ENCODE peak calls at places on chromosome 10, in eight cellular contexts. T is IMR-90, F is mesendoderm, C is mesenchymal stem cell, D is GM23248, O is mammary epithelial cell, P is neuronal stem cell, W is HCT116. K is an unnamed sample. For H3K4me1 and H3K36me3, the result is how much of the 10 kb centered on the place peaks cover.

GRCh38 chr10:9052767-9053166 is 998.3 kb downstream of the GATA3 start:
- DNase-seq in T (no peak), F (no peak), C (no peak), D (no peak), O (peak), P (no peak), W (no peak), K (no peak)

GRCh38 chr10:123451607-123452245 is 214.4 kb upstream of the GPR26 start:
- DNase-seq in T (no peak), F (no peak), C (no peak), D (no peak), O (no peak), P (no peak), W (no peak), K (no peak)

GRCh38 chr10:60426425-60426824 is 36.8 kb upstream of the ANK3 start:
- DNase-seq in T (peak), F (no peak), C (peak), D (peak), O (peak), P (no peak), W (no peak), K (no peak)

GRCh38 chr10:34538291-34538829 is 276.7 kb downstream of the PARD3 start:
- DNase-seq in T (no peak), F (peak), C (peak), D (peak), O (peak), P (no peak), W (no peak), K (no peak)

GRCh38 chr10:56874950-56875349 is 513.9 kb upstream of the ZWINT start:
- DNase-seq in T (no peak), F (no peak), C (no peak), D (no peak), O (no peak), P (no peak), W (no peak), K (no peak)

GRCh38 chr10:32065871-32066270 is 9.6 kb upstream of the KIF5B start:
- DNase-seq in T (peak), F (no peak), C (no peak), D (peak), O (peak), P (no peak), W (no peak), K (no peak)

GRCh38 chr10:48476279-48476982 is 128.4 kb downstream of the ARHGAP22 start:
- DNase-seq in T (no peak), F (peak), C (no peak), D (no peak), O (no peak), P (no peak), W (no peak), K (no peak)

GRCh38 chr10:75857269-75857846 is 425.9 kb downstream of the LRMDA start:
- DNase-seq in T (no peak), F (no peak), C (no peak), D (no peak), O (no peak), P (no peak), W (no peak), K (peak)

GRCh38 chr10:122441961-122442360 is 12.5 kb upstream of the ARMS2 start:
- DNase-seq in T (peak), F (no peak), C (peak), D (peak), O (peak), P (no peak), W (no peak), K (no peak)

GRCh38 chr10:104123397-104123796 is 1.4 kb downstream of the SFR1 start:
- DNase-seq in T (peak), F (peak), C (peak), D (peak), O (peak), P (no peak), W (no peak), K (no peak)

GRCh38 chr10:112217413-112218390 is 34.1 kb upstream of the GPAM start:
- DNase-seq in T (peak), F (no peak), C (no peak), D (no peak), O (no peak), P (no peak), W (no peak), K (no peak)

GRCh38 chr10:72784551-72785421 is 92.8 kb downstream of the MCU start:
- DNase-seq in T (peak), F (peak), C (peak), D (peak), O (peak), P (peak), W (peak), K (peak)

GRCh38 chr10:18606051-18606730 is 45.2 kb downstream of the NSUN6 start:
- DNase-seq in T (no peak), F (peak), C (no peak), D (no peak), O (no peak), P (no peak), W (no peak), K (no peak)

GRCh38 chr10:18610517-18610916 is 40.9 kb downstream of the NSUN6 start:
- DNase-seq in T (peak), F (peak), C (peak), D (peak), O (peak), P (peak), W (peak), K (no peak)

GRCh38 chr10:18608581-18608980 is 42.8 kb downstream of the NSUN6 start:
- DNase-seq in T (no peak), F (no peak), C (no peak), D (no peak), O (peak), P (no peak), W (no peak), K (no peak)

GRCh38 chr10:18607979-18608378 is 43.4 kb downstream of the NSUN6 start:
- DNase-seq in T (peak), F (no peak), C (no peak), D (peak), O (peak), P (no peak), W (no peak), K (no peak)

DNA sequence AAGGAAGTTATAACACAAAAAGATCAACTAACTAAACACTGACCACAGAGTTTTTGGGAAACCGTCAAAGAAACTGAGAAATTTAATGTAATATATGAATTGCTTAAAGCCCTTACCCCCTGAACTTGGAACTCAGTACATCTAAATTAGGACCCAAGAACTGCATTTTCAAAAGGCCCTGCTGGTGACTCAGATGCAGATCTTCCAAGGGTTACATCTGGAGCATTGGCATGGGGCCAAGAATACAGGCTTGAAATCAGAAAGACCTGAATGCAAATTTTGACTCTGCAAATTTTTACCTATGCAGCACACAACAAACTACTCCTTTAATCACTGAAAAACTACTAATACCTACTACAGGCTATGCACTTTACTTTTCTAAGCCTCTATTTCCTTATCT is 43.9 kb downstream of the NSUN6 start:
- DNase-seq in T (peak), F (peak), C (peak), D (peak), O (peak), P (no peak), W (peak), K (no peak)
- H3K4me1 ChIP-seq in T (under half), F (under half), C (under half), D (under half), O (under half), P (under half), W (half or more), K (under half)

DNA sequence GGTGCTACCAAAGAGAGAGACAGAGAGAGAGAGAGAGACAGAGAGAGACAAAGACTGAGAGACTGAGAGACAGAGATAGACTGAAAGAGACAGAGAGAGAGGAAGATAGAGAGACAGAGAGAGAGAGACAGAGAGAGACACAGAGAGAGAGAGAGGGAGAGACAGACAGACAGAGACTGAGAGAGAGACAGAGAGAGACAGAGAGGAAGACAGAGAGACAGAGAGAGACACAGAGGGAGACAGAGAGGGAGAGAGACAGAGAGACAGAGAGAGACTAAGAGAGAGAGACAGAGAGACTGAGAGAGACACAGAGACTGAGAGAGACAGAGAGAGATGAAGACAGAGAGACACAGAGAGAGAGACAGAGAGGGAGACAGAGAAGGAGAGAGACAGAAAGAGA is 91.2 kb downstream of the SFMBT2 start:
- DNase-seq in T (no peak), F (no peak), C (no peak), D (no peak), O (no peak), P (no peak), W (no peak), K (no peak)
- H3K36me3 ChIP-seq in T (under half), F (under half), C (under half), D (under half), O (under half), P (under half), W (under half), K (under half)

DNA sequence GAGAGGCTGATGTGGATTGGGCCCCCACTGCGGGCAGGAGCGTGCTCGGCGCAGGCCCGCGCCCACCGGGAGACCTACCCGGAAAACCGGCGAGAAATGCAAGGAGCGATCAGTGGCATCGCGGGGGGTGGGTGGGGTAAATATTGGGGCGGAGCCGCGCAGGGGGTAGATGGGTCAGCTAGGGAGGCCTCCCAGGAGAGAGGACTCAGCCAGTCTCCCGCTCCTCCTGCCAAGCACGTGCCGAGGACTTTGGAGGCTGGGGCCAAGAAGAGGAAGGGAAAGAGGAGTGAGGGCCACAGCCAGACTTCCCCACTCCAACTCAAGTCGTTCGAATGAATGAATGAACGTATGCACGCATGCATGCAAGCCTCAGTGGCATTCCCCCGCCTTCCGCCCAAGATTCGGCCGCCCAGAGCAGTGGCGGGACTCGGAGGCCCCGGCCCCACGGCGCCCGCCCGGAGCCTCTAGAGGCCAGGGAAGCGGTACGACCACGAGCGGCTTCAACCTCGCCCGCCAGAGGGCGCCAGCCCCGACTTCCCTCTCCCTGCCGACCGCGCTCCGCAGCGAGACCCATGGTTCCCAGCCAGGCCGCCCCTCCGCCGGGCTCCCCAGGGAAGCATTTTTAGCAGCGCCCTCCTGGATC is 3.6 kb downstream of the NPM3 start:
- DNase-seq in T (peak), F (peak), C (peak), D (peak), O (peak), P (peak), W (peak), K (no peak)
- H3K9ac ChIP-seq in T (no peak), F (peak), C (peak), D (no peak), O (no peak), P (peak), W (peak), K (no peak)

GRCh38 chr10:124711145-124711544 is 33.0 kb downstream of the FAM53B start:
- DNase-seq in T (no peak), F (no peak), C (no peak), D (no peak), O (no peak), P (no peak), W (no peak), K (no peak)
- H3K4me1 ChIP-seq in T (under half), F (under half), C (under half), D (under half), O (under half), P (under half), W (under half), K (under half)